ENCODE peak calls at places on chromosomes 4 and X, in nine cellular contexts. Y is GM12878, A is PC-3, L is IMR-90, Z is K562, V is OCI-LY7, B is fibroblast of lung, E is neuronal stem cell, J is H9. N is an unnamed sample.

GRCh38 chr4:54475546-54475945 is 182.2 kb upstream of the KIT start:
- DNase-seq in L (no peak), Z (no peak), Y (no peak), V (no peak), A (no peak), J (no peak), B (no peak), E (no peak), N (no peak)

GRCh38 chr4:48388504-48389154 is 47.3 kb downstream of the SLAIN2 start:
- DNase-seq in J (no peak), Z (no peak), B (peak), E (no peak), A (no peak), L (peak), Y (no peak), V (no peak), N (no peak)

GRCh38 chrX:149937881-149938426 is 337 bp downstream of the EOLA2 start:
- DNase-seq in J (no peak), E (no peak), Z (peak), B (peak), Y (no peak), A (no peak), L (peak), V (no peak), N (no peak)

GRCh38 chrX:71910526-71911022 is at the start of gene NHSL2:
- DNase-seq in B (no peak), Z (no peak), L (peak), V (no peak), Y (no peak), A (no peak), E (peak), J (peak), N (no peak)

GRCh38 chr4:155703486-155704227 is 37.0 kb downstream of the GUCY1A1 start:
- DNase-seq in E (no peak), J (no peak), Z (no peak), V (no peak), B (peak), Y (peak), A (peak), L (peak), N (no peak)

GRCh38 chr4:114281561-114281960 is 302.1 kb upstream of the ARSJ start:
- DNase-seq in J (no peak), A (no peak), B (peak), L (peak), Y (no peak), Z (no peak), E (no peak), V (no peak), N (no peak)

GRCh38 chr4:36348403-36348938 is 67.1 kb downstream of the DTHD1 start:
- DNase-seq in A (no peak), J (no peak), E (no peak), Z (no peak), B (no peak), V (peak), Y (peak), L (no peak), N (no peak)

GRCh38 chr4:123616970-123617392 is 220.4 kb downstream of the SPRY1 start:
- DNase-seq in E (no peak), J (no peak), B (no peak), V (peak), Y (no peak), Z (no peak), A (peak), L (no peak), N (no peak)

GRCh38 chr4:156230151-156230550 is 276.5 kb upstream of the CTSO start:
- DNase-seq in E (no peak), Z (no peak), A (no peak), Y (no peak), B (peak), V (no peak), J (no peak), L (no peak), N (no peak)

GRCh38 chr4:118758293-118758692 is 73.1 kb downstream of the METTL14 start:
- DNase-seq in V (peak), L (peak), B (peak), Z (no peak), J (no peak), Y (no peak), E (no peak), A (no peak), N (no peak)

GRCh38 chr4:7276538-7276937 is 84.2 kb downstream of the SORCS2 start:
- DNase-seq in J (no peak), A (no peak), E (no peak), L (no peak), Y (no peak), B (no peak), Z (no peak), V (no peak), N (no peak)

GRCh38 chr4:129641179-129641578 is 545.2 kb downstream of the C4orf33 start:
- DNase-seq in V (peak), Z (peak), E (peak), B (peak), L (peak), A (peak), J (peak), Y (peak), N (no peak)

GRCh38 chr4:77215107-77215506 is 58.1 kb downstream of the CCNG2 start:
- DNase-seq in Z (no peak), A (peak), J (no peak), V (no peak), E (no peak), L (no peak), B (no peak), Y (no peak), N (no peak)

GRCh38 chr4:7351014-7351413 is 83.7 kb downstream of the PSAPL1 start:
- DNase-seq in L (no peak), B (no peak), E (no peak), Z (no peak), J (no peak), A (no peak), V (no peak), Y (no peak), N (no peak)

GRCh38 chr4:145290953-145291352 is 110.6 kb upstream of the OTUD4 start:
- DNase-seq in E (no peak), L (no peak), B (no peak), A (no peak), J (no peak), V (no peak), Z (no peak), Y (no peak), N (no peak)

GRCh38 chrX:153945956-153946909 is 1.8 kb upstream of the RENBP start:
- DNase-seq in Y (no peak), J (no peak), B (no peak), Z (no peak), L (no peak), A (no peak), V (no peak), E (no peak), N (no peak)

GRCh38 chr4:13378973-13379759 is 105.0 kb downstream of the RAB28 start:
- DNase-seq in E (no peak), Z (no peak), J (no peak), Y (peak), B (no peak), L (no peak), A (no peak), V (peak), N (no peak)

GRCh38 chrX:68868902-68869800 is 40.3 kb downstream of the EFNB1 start:
- DNase-seq in Y (no peak), A (no peak), V (no peak), E (no peak), L (no peak), Z (no peak), B (no peak), J (no peak), N (no peak)

GRCh38 chr4:3765271-3766206 is 646 bp upstream of the ADRA2C start:
- DNase-seq in E (peak), B (peak), Z (peak), L (peak), A (peak), Y (no peak), V (no peak), J (peak), N (no peak)

GRCh38 chr4:25487155-25487554 is 110.1 kb downstream of the ANAPC4 start:
- DNase-seq in E (no peak), Z (no peak), J (no peak), Y (no peak), B (no peak), A (no peak), V (no peak), L (no peak), N (no peak)

DNA sequence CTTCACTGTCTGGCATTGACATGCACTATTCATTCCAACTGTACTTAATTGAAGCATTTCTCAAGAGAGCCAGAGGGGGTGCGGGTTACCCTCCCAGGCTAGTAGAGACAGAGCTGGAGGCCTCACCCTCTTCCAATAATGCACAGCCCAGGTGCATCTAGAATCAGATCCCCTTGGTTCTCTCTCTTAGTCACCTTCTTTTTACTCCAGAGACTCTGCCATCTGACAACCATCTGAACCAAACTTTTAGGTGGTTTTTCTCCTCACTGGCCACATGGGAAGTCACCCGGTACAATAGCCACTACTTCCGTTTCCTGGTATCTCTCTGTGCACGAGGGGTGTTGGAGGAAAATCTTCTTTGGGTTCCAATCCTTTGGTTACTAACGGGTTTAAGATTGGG is 81.3 kb downstream of the SLC2A9 start:
- DNase-seq in Z (no peak), L (no peak), J (no peak), V (no peak), Y (no peak), E (no peak), B (no peak), A (no peak), N (no peak)
- H2AFZ ChIP-seq in Z (no peak), L (no peak), J (no peak), V (no peak), Y (no peak), E (no peak), B (no peak), A (no peak), N (no peak)

DNA sequence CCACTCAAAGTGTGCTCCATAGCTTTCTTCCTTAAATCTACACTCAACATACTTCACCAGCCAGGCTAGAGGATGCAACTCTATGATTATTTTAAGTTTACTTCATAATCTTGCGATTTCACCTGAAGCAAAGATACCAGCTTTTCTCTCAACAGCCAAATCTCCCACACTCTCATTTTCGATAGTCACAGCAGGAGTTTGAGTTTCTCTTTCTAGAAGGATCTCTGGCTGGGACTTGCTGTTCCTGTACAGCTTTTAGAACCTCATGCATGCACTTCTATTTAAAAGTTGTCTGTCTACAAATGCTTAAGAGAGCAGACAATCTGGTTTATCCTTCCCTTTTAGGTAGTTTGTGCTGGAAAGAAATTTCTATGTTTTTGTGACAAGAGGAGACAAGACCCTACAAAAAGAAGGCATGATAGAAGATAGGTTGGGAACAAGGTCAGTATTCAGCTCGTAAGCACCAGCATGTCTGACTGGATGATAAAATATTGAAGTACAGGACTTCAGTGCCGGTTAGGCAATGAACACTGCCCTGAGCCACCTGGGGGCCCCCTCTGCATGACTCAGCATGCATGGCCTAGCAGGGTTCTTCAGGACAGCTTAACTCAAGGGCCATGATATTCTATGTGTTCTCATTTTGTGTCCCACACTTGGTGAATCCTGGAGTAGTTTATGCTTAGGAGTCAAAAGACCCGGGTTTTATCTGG is 65.6 kb downstream of the ATXN3L start:
- DNase-seq in E (no peak), A (peak), B (peak), Z (peak), L (peak), V (peak), J (no peak), Y (peak), N (no peak)
- H2AFZ ChIP-seq in E (no peak), A (no peak), B (no peak), Z (peak), L (no peak), V (peak), J (no peak), Y (peak), N (no peak)

GRCh38 chrX:40109288-40110008 is 11.7 kb upstream of the BCOR start:
- DNase-seq in Y (no peak), L (peak), V (peak), J (peak), A (no peak), B (peak), Z (peak), E (no peak), N (no peak)
- H2AFZ ChIP-seq in Y (no peak), L (peak), V (peak), J (no peak), A (peak), B (no peak), Z (peak), E (peak), N (no peak)

GRCh38 chr4:99235955-99236354 is 16.9 kb upstream of the ADH6 start:
- DNase-seq in J (no peak), Y (no peak), Z (no peak), B (no peak), E (no peak), L (no peak), A (no peak), V (no peak), N (no peak)

GRCh38 chr4:99234331-99235010 is 15.4 kb upstream of the ADH6 start:
- DNase-seq in Y (no peak), L (no peak), J (no peak), Z (no peak), A (no peak), E (no peak), V (no peak), B (no peak), N (no peak)
- H2AFZ ChIP-seq in Y (no peak), L (peak), J (no peak), Z (no peak), A (no peak), E (no peak), V (no peak), B (no peak), N (no peak)

GRCh38 chr4:32519060-32519459 is 1798.9 kb downstream of the PCDH7 start:
- DNase-seq in Y (no peak), B (peak), L (no peak), E (no peak), A (no peak), Z (no peak), V (peak), J (no peak), N (no peak)
- H2AFZ ChIP-seq in Y (no peak), B (no peak), L (no peak), E (peak), A (peak), Z (no peak), V (peak), J (no peak), N (peak)

GRCh38 chrX:118872102-118872566 is 48.5 kb downstream of the ZCCHC12 start:
- DNase-seq in J (no peak), Y (no peak), E (no peak), L (no peak), V (no peak), Z (no peak), B (no peak), A (peak), N (no peak)
- H2AFZ ChIP-seq in J (no peak), Y (no peak), E (no peak), L (no peak), V (no peak), Z (no peak), B (no peak), A (peak), N (no peak)